ENCODE peak calls at places on chromosome 19, in nine cellular contexts. Y is stimulated activated CD4-positive, alpha-beta T cell treated with anti-CD3 and anti-CD28 coated beads, Interleukin-1b, Interleukin-23, amount 100 ng/mL, for 4 hours; M is neural crest cell; C is GM04504; T is KBM-7; F is endothelial cell; H is iris pigment epithelial cell; E is mucosa of descending colon; X is astrocyte. A is an unnamed sample.

GRCh38 chr19:5281588-5281987 is 59.0 kb downstream of the PTPRS start:
- DNase-seq in Y (no peak), F (no peak), X (no peak), T (no peak), E (peak; percentile 27), H (no peak), M (no peak), C (no peak), A (no peak)

GRCh38 chr19:5434970-5435641 is 20.1 kb upstream of the ZNRF4 start:
- DNase-seq in C (peak; percentile 42), M (no peak), Y (peak; percentile 9), T (no peak), F (no peak), H (peak; percentile 96), E (no peak), X (peak; percentile 96), A (peak; percentile 78)

GRCh38 chr19:17681505-17682125 is 6.5 kb downstream of the UNC13A start:
- DNase-seq in X (peak; percentile 34), M (peak; percentile 64), Y (peak; percentile 27), T (peak; percentile 65), C (no peak), H (peak; percentile 45), E (peak; percentile 30), F (peak; percentile 65), A (no peak)

GRCh38 chr19:38839816-38840582 is 8.4 kb upstream of the ECH1 start:
- DNase-seq in X (no peak), Y (no peak), F (no peak), M (no peak), E (no peak), T (no peak), C (no peak), H (no peak), A (peak; percentile 29)

GRCh38 chr19:19526581-19527370 is 1.9 kb upstream of the YJEFN3 start:
- DNase-seq in X (no peak), E (no peak), C (no peak), F (no peak), H (no peak), M (no peak), T (no peak), Y (no peak), A (no peak)

GRCh38 chr19:48926909-48927308 is 6.6 kb upstream of the DHDH start:
- DNase-seq in E (peak; percentile 34), Y (no peak), M (no peak), H (peak; percentile 96), F (no peak), T (no peak), X (peak; percentile 99), C (peak; percentile 95), A (peak; percentile 99)

GRCh38 chr19:11721681-11722080 is 17.1 kb downstream of the ZNF823 start:
- DNase-seq in F (no peak), T (no peak), H (no peak), E (no peak), Y (no peak), X (no peak), M (no peak), C (no peak), A (no peak)

GRCh38 chr19:35039881-35040456 is 1.6 kb upstream of the HPN start:
- DNase-seq in T (no peak), F (no peak), H (no peak), M (no peak), E (no peak), C (no peak), Y (no peak), X (no peak), A (no peak)

GRCh38 chr19:49764341-49764740 is 1.2 kb upstream of the TSKS start:
- DNase-seq in F (no peak), X (no peak), T (no peak), H (no peak), C (no peak), Y (no peak), M (no peak), E (no peak), A (no peak)

GRCh38 chr19:17846146-17846545 is 1.6 kb downstream of the JAK3 start:
- DNase-seq in T (no peak), F (no peak), H (no peak), E (no peak), X (no peak), C (no peak), Y (no peak), M (no peak), A (no peak)

GRCh38 chr19:41930926-41931592 is 2.8 kb upstream of the ERFL start:
- DNase-seq in X (no peak), M (no peak), E (no peak), H (no peak), Y (no peak), F (no peak), T (no peak), C (no peak), A (no peak)

GRCh38 chr19:39160889-39161672 is 35.5 kb downstream of the PAK4 start:
- DNase-seq in X (peak; percentile 24), Y (no peak), C (no peak), H (peak; percentile 49), E (no peak), M (no peak), T (no peak), F (no peak), A (peak; percentile 70)

GRCh38 chr19:39253374-39254149 is 4.9 kb upstream of the IFNL4 start:
- DNase-seq in X (no peak), H (no peak), E (no peak), M (no peak), T (no peak), C (no peak), Y (no peak), F (no peak), A (no peak)

GRCh38 chr19:8307400-8307964 is 676 bp downstream of the CD320 start:
- DNase-seq in C (no peak), E (peak; percentile 25), Y (no peak), X (no peak), F (peak; percentile 11), M (no peak), T (no peak), H (no peak), A (no peak)

GRCh38 chr19:42397315-42398166 is 7.4 kb upstream of the CNFN start:
- DNase-seq in T (no peak), C (no peak), M (no peak), F (no peak), Y (no peak), X (no peak), E (no peak), H (no peak), A (no peak)

GRCh38 chr19:2050991-2051770 is at the start of gene MKNK2:
- DNase-seq in F (peak; percentile 99), Y (peak; percentile 97), H (peak; percentile 73), E (peak; percentile 95), X (peak; percentile 35), C (peak; percentile 77), M (peak; percentile 98), T (peak; percentile 85), A (peak; percentile 79)

GRCh38 chr19:8355631-8356402 is 8.1 kb upstream of the ANGPTL4 start:
- DNase-seq in C (peak; percentile 94), F (no peak), Y (no peak), H (peak; percentile 99), T (no peak), M (no peak), X (peak; percentile 96), E (no peak), A (peak; percentile 98)

GRCh38 chr19:12779162-12779993 is 4.0 kb upstream of the HOOK2 start:
- DNase-seq in X (peak; percentile 77), T (peak; percentile 29), E (peak; percentile 52), C (no peak), F (peak; percentile 54), M (peak; percentile 36), Y (no peak), H (peak; percentile 65), A (peak; percentile 32)

GRCh38 chr19:58203814-58204475 is 21.1 kb downstream of the ZNF274 start:
- DNase-seq in H (peak; percentile 41), Y (no peak), M (no peak), E (no peak), X (no peak), T (no peak), F (no peak), C (no peak), A (no peak)

GRCh38 chr19:43619262-43620060 is at the start of gene ZNF428:
- DNase-seq in X (peak; percentile 76), H (peak; percentile 91), M (peak; percentile 90), E (peak; percentile 85), Y (peak; percentile 80), C (peak; percentile 67), T (peak; percentile 86), F (peak; percentile 84), A (peak; percentile 76)

GRCh38 chr19:262125-262524 is 29.1 kb downstream of the PLPP2 start:
- DNase-seq in X (no peak), C (no peak), M (no peak), F (no peak), H (no peak), T (no peak), Y (no peak), E (no peak), A (no peak)

GRCh38 chr19:31436121-31436776 is 87.0 kb upstream of the TSHZ3 start:
- DNase-seq in H (peak; percentile 52), M (no peak), Y (no peak), F (no peak), X (peak; percentile 75), E (no peak), T (no peak), C (no peak), A (peak; percentile 60)

GRCh38 chr19:7987084-7987768 is 18.2 kb downstream of the ELAVL1 start:
- DNase-seq in F (no peak), E (no peak), Y (no peak), X (no peak), T (no peak), C (no peak), H (no peak), M (no peak), A (no peak)

GRCh38 chr19:6007866-6008265 is 29.9 kb upstream of the RANBP3 start:
- DNase-seq in T (no peak), M (no peak), C (no peak), Y (no peak), E (no peak), F (no peak), X (no peak), H (no peak), A (no peak)

A was measured in mammary epithelial cell.